ENCODE peak calls at places on chromosomes 2 and 18, in five cellular contexts. N, Q, V, J and M are unnamed samples.

GRCh38 chr2:198717451-198717850 is 740.3 kb downstream of the SATB2 start:
- DNase-seq in N (no peak), Q (no peak), V (no peak), J (no peak), M (no peak)

GRCh38 chr2:202432776-202433175 is 56.6 kb downstream of the BMPR2 start:
- DNase-seq in N (no peak), Q (no peak), V (no peak), J (no peak), M (no peak)

GRCh38 chr2:66700181-66700686 is 265.3 kb downstream of the MEIS1 start:
- DNase-seq in N (no peak), Q (no peak), V (no peak), J (no peak), M (no peak)

GRCh38 chr2:221034973-221035372 is 537.1 kb downstream of the EPHA4 start:
- DNase-seq in N (no peak), Q (no peak), V (no peak), J (no peak), M (no peak)

GRCh38 chr2:21330786-21331391 is 207.1 kb downstream of the TDRD15 start:
- DNase-seq in N (no peak), Q (no peak), V (no peak), J (no peak), M (no peak)

GRCh38 chr2:30234180-30234971 is 3.0 kb downstream of the LBH start:
- DNase-seq in N (peak; percentile 79), Q (peak; percentile 30), V (no peak), J (peak; percentile 77), M (no peak)

GRCh38 chr2:74843371-74844298 is 9.7 kb downstream of the HK2 start:
- DNase-seq in N (no peak), Q (peak; percentile 59), V (no peak), J (peak; percentile 69), M (no peak)

GRCh38 chr2:114022360-114023085 is 132.6 kb downstream of the ACTR3 start:
- DNase-seq in N (no peak), Q (no peak), V (no peak), J (no peak), M (no peak)

GRCh38 chr2:173086518-173087213 is 11.0 kb downstream of the MAP3K20 start:
- DNase-seq in N (no peak), Q (no peak), V (no peak), J (no peak), M (no peak)

GRCh38 chr2:98915751-98916358 is 20.2 kb downstream of the CRACDL start:
- DNase-seq in N (no peak), Q (no peak), V (no peak), J (peak; percentile 20), M (no peak)

GRCh38 chr2:98894331-98895000 is 41.6 kb downstream of the CRACDL start:
- DNase-seq in N (no peak), Q (no peak), V (no peak), J (no peak), M (peak; percentile 33)

GRCh38 chr18:77765468-77765867 is 515.8 kb downstream of the GALR1 start:
- DNase-seq in N (no peak), Q (peak; percentile 12), V (no peak), J (no peak), M (no peak)

GRCh38 chr2:179302764-179303561 is 38.3 kb upstream of the SESTD1 start:
- DNase-seq in N (no peak), Q (no peak), V (no peak), J (no peak), M (no peak)

GRCh38 chr18:54961016-54961423 is 1.8 kb upstream of the CCDC68 start:
- DNase-seq in N (no peak), Q (no peak), V (no peak), J (no peak), M (no peak)

GRCh38 chr2:120938132-120938771 is 202.6 kb downstream of the GLI2 start:
- DNase-seq in N (no peak), Q (no peak), V (no peak), J (no peak), M (no peak)

GRCh38 chr2:158204741-158205165 is 103.1 kb downstream of the UPP2 start:
- DNase-seq in N (no peak), Q (no peak), V (no peak), J (no peak), M (no peak)

DNA sequence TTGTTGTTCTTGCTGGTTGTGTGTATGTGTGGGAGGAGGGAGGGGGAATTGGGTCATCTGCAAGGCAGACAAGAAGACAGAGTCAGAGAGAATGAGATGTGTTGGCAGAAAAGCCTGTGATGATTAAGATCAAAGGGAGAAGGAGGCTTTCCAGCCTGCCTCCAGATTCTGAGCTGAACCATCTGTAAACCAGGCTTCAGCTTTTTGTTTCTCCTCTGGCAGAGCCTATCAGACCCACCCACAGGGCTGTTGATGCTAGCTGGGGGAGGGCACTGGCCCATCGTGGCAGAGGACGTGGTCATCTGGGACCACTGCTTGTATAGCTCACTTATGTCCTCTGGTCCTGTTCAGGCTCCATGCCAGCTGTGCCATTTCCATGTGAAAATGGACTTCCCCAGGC is 27.6 kb upstream of the COL6A3 start:
- DNase-seq in N (no peak), Q (no peak), V (no peak), J (peak; percentile 68), M (no peak)
- TF ChIP-seq POLR2AphosphoS5 in N (no peak), Q (peak; percentile 51), V (no peak), J (no peak), M (no peak)

GRCh38 chr18:1806884-1807615 is 764.3 kb downstream of the METTL4 start:
- DNase-seq in N (no peak), Q (no peak), V (no peak), J (no peak), M (no peak)

GRCh38 chr18:1805526-1805925 is 765.8 kb downstream of the METTL4 start:
- DNase-seq in N (no peak), Q (no peak), V (no peak), J (no peak), M (no peak)

DNA sequence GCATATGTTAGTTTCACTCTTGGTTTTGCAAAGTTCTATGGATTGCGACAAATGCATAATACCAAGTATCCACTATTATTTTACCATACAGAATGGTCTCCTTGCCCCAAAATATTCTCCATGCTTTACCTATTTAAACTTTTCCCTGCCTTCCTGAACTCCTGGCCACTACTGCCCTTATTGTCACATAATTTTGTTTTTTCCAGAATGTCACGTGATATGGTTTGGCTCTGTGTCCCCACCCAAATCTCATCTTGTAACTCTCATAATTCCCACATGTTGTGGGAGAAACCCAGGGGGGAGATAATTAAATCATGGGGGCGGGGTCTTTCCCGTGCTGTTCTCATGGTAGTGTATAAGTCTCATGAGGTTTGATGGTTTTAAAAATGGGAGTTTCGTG is 760.0 kb downstream of the METTL4 start:
- DNase-seq in N (no peak), Q (no peak), V (no peak), J (no peak), M (no peak)
- TF ChIP-seq CTCF in N (no peak), Q (no peak), V (no peak), J (no peak), M (no peak)

GRCh38 chr2:217047209-217047998 is 187.5 kb upstream of the TNP1 start:
- DNase-seq in N (no peak), Q (no peak), V (no peak), J (no peak), M (no peak)
- TF ChIP-seq POLR2AphosphoS5 in N (no peak), Q (no peak), V (no peak), J (no peak), M (no peak)

DNA sequence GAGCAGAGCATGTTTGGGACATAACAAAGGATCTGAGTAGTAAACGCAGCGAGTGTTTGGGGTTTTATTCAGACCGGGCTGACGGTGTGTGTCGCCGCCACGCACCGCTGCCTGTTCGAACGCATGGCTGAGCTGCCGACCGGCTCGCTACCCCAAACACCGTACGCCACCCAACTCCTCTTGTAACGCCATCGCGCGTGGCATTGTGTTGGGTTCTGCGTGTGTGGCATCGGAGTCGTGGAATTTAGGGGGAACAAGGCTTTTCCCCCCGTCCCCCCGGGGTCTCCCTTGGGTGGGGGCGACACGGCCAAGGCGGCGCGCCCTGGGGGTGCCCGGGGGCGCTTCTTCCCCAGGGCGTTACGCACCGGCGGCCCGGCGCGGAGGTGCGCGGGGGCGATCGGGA is 464 bp upstream of the NRP2 start:
- DNase-seq in N (no peak), Q (no peak), V (no peak), J (peak; percentile 78), M (no peak)
- TF ChIP-seq CTCF in N (no peak), Q (no peak), V (no peak), J (no peak), M (no peak)

DNA sequence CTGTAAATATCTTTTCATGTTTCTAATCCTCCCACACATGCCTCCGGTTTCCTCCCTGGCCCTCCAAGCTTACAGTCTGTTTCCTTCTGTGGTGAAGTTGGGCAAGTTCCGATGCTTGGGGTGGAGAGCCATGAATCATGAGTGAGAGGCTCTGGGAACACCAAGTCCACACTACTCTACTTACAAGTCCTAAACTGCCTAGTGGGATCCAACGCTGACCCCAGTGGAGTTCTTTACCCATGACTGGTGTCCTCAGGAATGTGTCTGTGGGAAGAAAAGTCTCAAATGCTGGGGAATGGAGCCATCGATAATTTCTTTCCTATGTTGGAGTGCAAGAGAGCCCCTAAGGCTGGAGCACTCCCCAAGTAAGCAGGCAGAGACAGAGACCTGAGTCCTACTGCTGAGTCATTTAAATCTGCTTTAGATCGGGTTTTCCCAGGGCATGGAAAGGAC is 73.5 kb upstream of the KLF7 start:
- DNase-seq in N (no peak), Q (peak; percentile 29), V (no peak), J (peak; percentile 85), M (peak; percentile 88)
- TF ChIP-seq POLR2AphosphoS5 in N (no peak), Q (peak; percentile 20), V (peak; percentile 43), J (no peak), M (peak; percentile 60)